ENCODE peak calls at places on chromosomes 11 and 22, in eight cellular contexts. One of them, this sample, is unnamed. For H3K36me3, the result is how much of the 10 kb centered on the place peaks cover.

GRCh38 chr11:10674991-10675440 is 18.5 kb downstream of the IRAG1 start:
- DNase-seq in right atrium auricular region: peak
- DNase-seq in thoracic aorta: peak
- DNase-seq in OCI-LY7: no peak
- DNase-seq in MM.1S: no peak
- DNase-seq in brain microvascular endothelial cell: no peak
- DNase-seq in lower lobe of right lung: no peak
- DNase-seq in upper lobe of left lung: peak
- DNase-seq in this sample: no peak

GRCh38 chr11:3865388-3866193 is 10.1 kb downstream of the STIM1 start:
- DNase-seq in right atrium auricular region: no peak
- DNase-seq in OCI-LY7: peak
- DNase-seq in MM.1S: no peak
- DNase-seq in lower lobe of right lung: no peak
- DNase-seq in brain microvascular endothelial cell: peak
- DNase-seq in thoracic aorta: no peak
- DNase-seq in upper lobe of left lung: no peak
- DNase-seq in this sample: no peak

GRCh38 chr11:95477981-95478380 is 247.0 kb upstream of the SESN3 start:
- DNase-seq in MM.1S: no peak
- DNase-seq in right atrium auricular region: no peak
- DNase-seq in lower lobe of right lung: no peak
- DNase-seq in OCI-LY7: no peak
- DNase-seq in brain microvascular endothelial cell: no peak
- DNase-seq in upper lobe of left lung: no peak
- DNase-seq in thoracic aorta: no peak
- DNase-seq in this sample: no peak

GRCh38 chr22:30445438-30445936 is 19.9 kb downstream of the MTFP1 start:
- DNase-seq in thoracic aorta: no peak
- DNase-seq in brain microvascular endothelial cell: no peak
- DNase-seq in upper lobe of left lung: no peak
- DNase-seq in OCI-LY7: no peak
- DNase-seq in lower lobe of right lung: no peak
- DNase-seq in MM.1S: no peak
- DNase-seq in right atrium auricular region: no peak
- DNase-seq in this sample: no peak

GRCh38 chr11:128490092-128490491 is 97.3 kb downstream of the ETS1 start:
- DNase-seq in thoracic aorta: no peak
- DNase-seq in lower lobe of right lung: no peak
- DNase-seq in MM.1S: no peak
- DNase-seq in right atrium auricular region: no peak
- DNase-seq in upper lobe of left lung: no peak
- DNase-seq in brain microvascular endothelial cell: no peak
- DNase-seq in OCI-LY7: no peak
- DNase-seq in this sample: no peak

GRCh38 chr22:30045901-30046715 is 34.2 kb upstream of the HORMAD2 start:
- DNase-seq in MM.1S: no peak
- DNase-seq in upper lobe of left lung: peak
- DNase-seq in thoracic aorta: no peak
- DNase-seq in lower lobe of right lung: no peak
- DNase-seq in OCI-LY7: no peak
- DNase-seq in brain microvascular endothelial cell: no peak
- DNase-seq in right atrium auricular region: peak
- DNase-seq in this sample: no peak

GRCh38 chr22:39494471-39495120 is 7.5 kb upstream of the MIEF1 start:
- DNase-seq in lower lobe of right lung: peak
- DNase-seq in right atrium auricular region: no peak
- DNase-seq in upper lobe of left lung: no peak
- DNase-seq in MM.1S: no peak
- DNase-seq in brain microvascular endothelial cell: no peak
- DNase-seq in thoracic aorta: no peak
- DNase-seq in OCI-LY7: no peak
- DNase-seq in this sample: no peak

GRCh38 chr22:42299586-42300285 is 29.3 kb upstream of the TCF20 start:
- DNase-seq in MM.1S: peak
- DNase-seq in OCI-LY7: peak
- DNase-seq in brain microvascular endothelial cell: no peak
- DNase-seq in right atrium auricular region: no peak
- DNase-seq in lower lobe of right lung: no peak
- DNase-seq in thoracic aorta: no peak
- DNase-seq in upper lobe of left lung: peak
- DNase-seq in this sample: no peak

GRCh38 chr11:128716231-128716630 is 22.4 kb downstream of the FLI1 start:
- DNase-seq in OCI-LY7: no peak
- DNase-seq in thoracic aorta: no peak
- DNase-seq in upper lobe of left lung: no peak
- DNase-seq in MM.1S: peak
- DNase-seq in lower lobe of right lung: no peak
- DNase-seq in brain microvascular endothelial cell: no peak
- DNase-seq in right atrium auricular region: no peak
- DNase-seq in this sample: no peak

GRCh38 chr22:43011079-43011478 is 3.9 kb downstream of the PACSIN2 start:
- DNase-seq in OCI-LY7: no peak
- DNase-seq in brain microvascular endothelial cell: no peak
- DNase-seq in lower lobe of right lung: peak
- DNase-seq in right atrium auricular region: no peak
- DNase-seq in thoracic aorta: no peak
- DNase-seq in upper lobe of left lung: no peak
- DNase-seq in MM.1S: no peak
- DNase-seq in this sample: no peak

GRCh38 chr11:115644846-115645245 is 140.6 kb upstream of the CADM1 start:
- DNase-seq in MM.1S: no peak
- DNase-seq in lower lobe of right lung: no peak
- DNase-seq in OCI-LY7: no peak
- DNase-seq in right atrium auricular region: no peak
- DNase-seq in brain microvascular endothelial cell: no peak
- DNase-seq in thoracic aorta: no peak
- DNase-seq in upper lobe of left lung: no peak
- DNase-seq in this sample: no peak

GRCh38 chr11:119175493-119176077 is 7.1 kb downstream of the NLRX1 start:
- DNase-seq in OCI-LY7: no peak
- DNase-seq in thoracic aorta: no peak
- DNase-seq in brain microvascular endothelial cell: no peak
- DNase-seq in upper lobe of left lung: no peak
- DNase-seq in MM.1S: no peak
- DNase-seq in lower lobe of right lung: no peak
- DNase-seq in right atrium auricular region: no peak
- DNase-seq in this sample: no peak

GRCh38 chr11:66333220-66333877 is 2.9 kb downstream of the RIN1 start:
- DNase-seq in thoracic aorta: no peak
- DNase-seq in right atrium auricular region: no peak
- DNase-seq in OCI-LY7: no peak
- DNase-seq in MM.1S: no peak
- DNase-seq in upper lobe of left lung: peak
- DNase-seq in lower lobe of right lung: peak
- DNase-seq in brain microvascular endothelial cell: no peak
- DNase-seq in this sample: no peak

GRCh38 chr11:66335531-66336233 is 552 bp downstream of the RIN1 start:
- DNase-seq in brain microvascular endothelial cell: peak
- DNase-seq in upper lobe of left lung: peak
- DNase-seq in right atrium auricular region: no peak
- DNase-seq in OCI-LY7: no peak
- DNase-seq in lower lobe of right lung: peak
- DNase-seq in MM.1S: no peak
- DNase-seq in thoracic aorta: no peak
- DNase-seq in this sample: no peak

GRCh38 chr11:66334605-66335442 is 1.4 kb downstream of the RIN1 start:
- DNase-seq in upper lobe of left lung: peak
- DNase-seq in brain microvascular endothelial cell: no peak
- DNase-seq in OCI-LY7: no peak
- DNase-seq in right atrium auricular region: no peak
- DNase-seq in thoracic aorta: no peak
- DNase-seq in MM.1S: no peak
- DNase-seq in lower lobe of right lung: peak
- DNase-seq in this sample: no peak

GRCh38 chr11:66332371-66333219 is 3.6 kb downstream of the RIN1 start:
- DNase-seq in MM.1S: no peak
- DNase-seq in lower lobe of right lung: peak
- DNase-seq in upper lobe of left lung: peak
- DNase-seq in thoracic aorta: no peak
- DNase-seq in OCI-LY7: no peak
- DNase-seq in brain microvascular endothelial cell: no peak
- DNase-seq in right atrium auricular region: no peak
- DNase-seq in this sample: no peak

DNA sequence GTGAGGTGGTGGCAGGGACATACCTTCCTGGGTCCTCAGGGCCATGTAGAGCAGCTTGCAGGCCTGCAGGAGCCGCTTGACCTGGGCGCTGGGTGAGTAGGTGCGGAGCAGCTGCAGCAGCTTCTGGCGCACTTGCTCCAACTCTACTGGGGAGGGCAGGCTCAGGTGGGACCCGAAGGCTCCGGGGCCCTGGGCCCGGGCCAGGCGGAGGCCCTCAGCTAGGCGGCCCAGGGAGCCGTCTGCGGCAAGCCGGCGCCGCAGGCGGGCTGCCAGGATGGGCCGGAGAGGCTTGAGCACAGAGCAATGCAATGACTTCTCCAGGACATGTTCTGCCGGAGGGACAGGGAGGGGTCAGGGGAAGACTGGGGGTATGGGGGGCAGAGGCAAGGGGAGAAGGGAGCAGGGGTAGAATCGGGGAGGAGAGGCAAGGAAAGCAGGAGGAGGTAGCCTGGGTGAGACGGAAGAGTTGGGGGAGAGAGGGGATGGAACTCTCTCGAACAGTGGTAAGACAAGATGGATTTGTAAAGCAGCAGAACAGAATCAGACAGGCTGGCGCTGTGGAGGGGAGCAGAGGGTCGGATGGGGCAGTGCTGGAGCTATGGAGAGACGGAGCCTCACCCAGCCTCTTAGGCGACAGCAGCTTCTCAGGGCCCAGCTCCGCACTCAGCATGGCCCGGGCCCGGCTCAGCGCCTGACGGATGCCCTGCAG is 2.2 kb downstream of the RIN1 start:
- DNase-seq in OCI-LY7: no peak
- DNase-seq in thoracic aorta: no peak
- DNase-seq in MM.1S: no peak
- DNase-seq in right atrium auricular region: no peak
- DNase-seq in upper lobe of left lung: peak
- DNase-seq in brain microvascular endothelial cell: no peak
- DNase-seq in lower lobe of right lung: peak
- DNase-seq in this sample: no peak
- H3K36me3 ChIP-seq in OCI-LY7: under half
- H3K36me3 ChIP-seq in thoracic aorta: under half
- H3K36me3 ChIP-seq in MM.1S: under half
- H3K36me3 ChIP-seq in right atrium auricular region: under half
- H3K36me3 ChIP-seq in upper lobe of left lung: half or more
- H3K36me3 ChIP-seq in brain microvascular endothelial cell: under half
- H3K36me3 ChIP-seq in lower lobe of right lung: under half
- H3K36me3 ChIP-seq in this sample: under half

GRCh38 chr11:111982019-111982464 is 43.2 kb upstream of the DLAT start:
- DNase-seq in upper lobe of left lung: no peak
- DNase-seq in thoracic aorta: no peak
- DNase-seq in OCI-LY7: peak
- DNase-seq in brain microvascular endothelial cell: peak
- DNase-seq in MM.1S: peak
- DNase-seq in lower lobe of right lung: peak
- DNase-seq in right atrium auricular region: no peak
- DNase-seq in this sample: peak

GRCh38 chr11:111983187-111983986 is 41.8 kb upstream of the DLAT start:
- DNase-seq in OCI-LY7: no peak
- DNase-seq in MM.1S: no peak
- DNase-seq in lower lobe of right lung: peak
- DNase-seq in upper lobe of left lung: peak
- DNase-seq in right atrium auricular region: no peak
- DNase-seq in thoracic aorta: no peak
- DNase-seq in brain microvascular endothelial cell: no peak
- DNase-seq in this sample: no peak

GRCh38 chr11:111990381-111990780 is 34.8 kb upstream of the DLAT start:
- DNase-seq in right atrium auricular region: no peak
- DNase-seq in brain microvascular endothelial cell: no peak
- DNase-seq in upper lobe of left lung: no peak
- DNase-seq in lower lobe of right lung: no peak
- DNase-seq in thoracic aorta: no peak
- DNase-seq in MM.1S: no peak
- DNase-seq in OCI-LY7: no peak
- DNase-seq in this sample: no peak

GRCh38 chr11:111982532-111983186 is 42.5 kb upstream of the DLAT start:
- DNase-seq in OCI-LY7: no peak
- DNase-seq in upper lobe of left lung: no peak
- DNase-seq in brain microvascular endothelial cell: no peak
- DNase-seq in MM.1S: no peak
- DNase-seq in thoracic aorta: no peak
- DNase-seq in lower lobe of right lung: no peak
- DNase-seq in right atrium auricular region: no peak
- DNase-seq in this sample: no peak

GRCh38 chr11:111986589-111986988 is 38.6 kb upstream of the DLAT start:
- DNase-seq in thoracic aorta: no peak
- DNase-seq in brain microvascular endothelial cell: no peak
- DNase-seq in lower lobe of right lung: no peak
- DNase-seq in right atrium auricular region: no peak
- DNase-seq in MM.1S: no peak
- DNase-seq in OCI-LY7: no peak
- DNase-seq in upper lobe of left lung: no peak
- DNase-seq in this sample: no peak
- TF ChIP-seq CTCF in thoracic aorta: no peak
- TF ChIP-seq CTCF in brain microvascular endothelial cell: no peak
- TF ChIP-seq CTCF in lower lobe of right lung: no peak
- TF ChIP-seq CTCF in right atrium auricular region: no peak
- TF ChIP-seq CTCF in MM.1S: no peak
- TF ChIP-seq CTCF in OCI-LY7: no peak
- TF ChIP-seq CTCF in upper lobe of left lung: no peak
- TF ChIP-seq CTCF in this sample: no peak

DNA sequence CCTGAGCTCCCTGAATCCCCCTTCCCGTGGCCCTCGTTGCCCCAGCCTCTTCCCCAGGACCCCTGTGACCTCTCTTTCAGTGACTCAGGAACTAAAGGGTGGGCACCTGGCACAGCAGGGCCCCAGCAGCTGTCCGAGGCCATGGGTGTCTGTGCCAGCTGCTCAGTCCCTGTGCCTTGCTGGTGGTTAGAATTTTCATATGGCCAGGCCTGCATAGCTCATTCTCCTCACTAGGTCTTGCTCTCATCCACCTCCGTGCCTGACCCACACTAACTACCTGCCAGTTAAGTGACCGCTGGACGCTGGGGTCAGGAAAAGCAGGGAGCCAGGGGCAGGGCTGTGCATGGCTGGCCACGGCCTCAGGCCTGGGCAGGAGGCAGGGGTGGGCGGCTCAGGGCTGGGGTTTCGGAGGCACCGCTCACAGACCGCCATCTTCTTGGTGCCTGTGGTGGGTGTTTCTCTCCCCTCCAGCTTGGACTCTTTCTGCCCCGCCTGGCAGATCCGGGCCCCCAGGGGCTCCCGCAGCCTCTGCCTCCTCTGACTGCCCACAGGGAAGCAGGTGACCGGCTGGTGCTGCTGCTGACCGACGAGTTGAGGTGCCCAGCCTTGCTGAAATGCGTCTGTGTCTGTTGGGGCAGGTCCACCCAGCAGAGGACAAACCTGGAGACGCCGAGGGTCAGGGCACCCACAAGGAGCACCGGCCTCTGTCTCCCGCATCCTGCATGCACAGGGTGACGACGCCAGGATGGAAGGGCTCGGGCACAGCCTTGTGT is 20.3 kb downstream of the MRGPRD start:
- DNase-seq in MM.1S: no peak
- DNase-seq in upper lobe of left lung: peak
- DNase-seq in brain microvascular endothelial cell: no peak
- DNase-seq in lower lobe of right lung: peak
- DNase-seq in OCI-LY7: no peak
- DNase-seq in thoracic aorta: no peak
- DNase-seq in right atrium auricular region: no peak
- DNase-seq in this sample: no peak
- H3K36me3 ChIP-seq in MM.1S: under half
- H3K36me3 ChIP-seq in upper lobe of left lung: under half
- H3K36me3 ChIP-seq in brain microvascular endothelial cell: under half
- H3K36me3 ChIP-seq in lower lobe of right lung: under half
- H3K36me3 ChIP-seq in OCI-LY7: under half
- H3K36me3 ChIP-seq in thoracic aorta: under half
- H3K36me3 ChIP-seq in right atrium auricular region: under half
- H3K36me3 ChIP-seq in this sample: under half

GRCh38 chr11:99117603-99118002 is 96.9 kb downstream of the CNTN5 start:
- DNase-seq in upper lobe of left lung: no peak
- DNase-seq in MM.1S: no peak
- DNase-seq in brain microvascular endothelial cell: no peak
- DNase-seq in right atrium auricular region: no peak
- DNase-seq in OCI-LY7: no peak
- DNase-seq in lower lobe of right lung: no peak
- DNase-seq in thoracic aorta: no peak
- DNase-seq in this sample: no peak
- TF ChIP-seq CTCF in upper lobe of left lung: no peak
- TF ChIP-seq CTCF in MM.1S: no peak
- TF ChIP-seq CTCF in brain microvascular endothelial cell: peak
- TF ChIP-seq CTCF in right atrium auricular region: no peak
- TF ChIP-seq CTCF in OCI-LY7: no peak
- TF ChIP-seq CTCF in lower lobe of right lung: no peak
- TF ChIP-seq CTCF in thoracic aorta: no peak
- TF ChIP-seq CTCF in this sample: no peak